ENCODE peak calls at places on chromosomes 6 and 20, in six cellular contexts. H is stomach, G is GM23338, N is GM12891, F is SK-N-SH, J is HCT116. O is an unnamed sample.

GRCh38 chr6:23180504-23181293 is 611.3 kb downstream of the HDGFL1 start:
- DNase-seq in H (peak), F (peak), J (no peak), N (no peak), G (peak), O (no peak)

GRCh38 chr20:48041078-48041780 is 255.9 kb upstream of the SULF2 start:
- DNase-seq in G (no peak), N (no peak), F (peak), J (no peak), H (no peak), O (no peak)

GRCh38 chr6:42046491-42047219 is 3.7 kb upstream of the TAF8 start:
- DNase-seq in G (no peak), J (no peak), F (no peak), H (no peak), N (no peak), O (no peak)

GRCh38 chr6:135088818-135089809 is 34.5 kb upstream of the HBS1L start:
- DNase-seq in N (no peak), J (peak), H (no peak), G (peak), F (peak), O (no peak)

GRCh38 chr6:35050291-35050987 is 90.7 kb downstream of the TCP11 start:
- DNase-seq in H (no peak), N (no peak), G (no peak), F (peak), J (no peak), O (no peak)

GRCh38 chr6:129672345-129672691 is 37.7 kb downstream of the ARHGAP18 start:
- DNase-seq in N (no peak), F (no peak), J (no peak), H (no peak), G (no peak), O (peak)

GRCh38 chr6:27129095-27129815 is 118.2 kb upstream of the PRSS16 start:
- DNase-seq in G (no peak), J (no peak), F (no peak), H (no peak), N (no peak), O (no peak)

GRCh38 chr6:127812985-127813681 is 87.7 kb downstream of the THEMIS start:
- DNase-seq in H (no peak), G (no peak), F (no peak), N (no peak), J (no peak), O (no peak)

GRCh38 chr6:34460796-34461507 is 4.9 kb upstream of the PACSIN1 start:
- DNase-seq in N (no peak), F (no peak), G (no peak), J (no peak), H (no peak), O (no peak)

GRCh38 chr6:4253604-4254211 is 118.3 kb upstream of the ECI2 start:
- DNase-seq in J (peak), H (peak), N (no peak), G (no peak), F (no peak), O (peak)

GRCh38 chr6:138107752-138108592 is 753 bp upstream of the PERP start:
- DNase-seq in N (peak), H (peak), F (peak), J (peak), G (peak), O (no peak)

GRCh38 chr20:44810061-44810390 is 320 bp downstream of the RIMS4 start:
- DNase-seq in N (peak), F (no peak), H (no peak), J (no peak), G (peak), O (no peak)

GRCh38 chr6:100568255-100568654 is 103.5 kb upstream of the SIM1 start:
- DNase-seq in G (no peak), H (no peak), J (no peak), F (no peak), N (no peak), O (no peak)

GRCh38 chr20:6579417-6579816 is 188.1 kb upstream of the BMP2 start:
- DNase-seq in H (no peak), J (no peak), G (no peak), F (no peak), N (no peak), O (no peak)

GRCh38 chr20:51311636-51312479 is 230.7 kb downstream of the NFATC2 start:
- DNase-seq in F (no peak), G (peak), N (no peak), H (no peak), J (no peak), O (no peak)

GRCh38 chr20:55269913-55270312 is 735.4 kb downstream of the CBLN4 start:
- DNase-seq in N (no peak), H (no peak), F (no peak), J (no peak), G (no peak), O (no peak)

GRCh38 chr6:139943391-139943790 is 568.9 kb upstream of the CITED2 start:
- DNase-seq in F (no peak), H (no peak), J (no peak), G (no peak), N (no peak), O (no peak)

GRCh38 chr6:43636312-43636667 is 650 bp downstream of the MAD2L1BP start:
- DNase-seq in H (no peak), J (no peak), F (no peak), G (peak), N (no peak), O (no peak)

GRCh38 chr6:166760288-166760687 is 133.2 kb upstream of the RPS6KA2 start:
- DNase-seq in G (no peak), N (no peak), J (no peak), H (no peak), F (no peak), O (no peak)

GRCh38 chr6:56806368-56806767 is 148.5 kb upstream of the BEND6 start:
- DNase-seq in H (no peak), G (no peak), N (no peak), J (no peak), F (no peak), O (no peak)

GRCh38 chr6:151113641-151114040 is 126.1 kb upstream of the AKAP12 start:
- DNase-seq in N (no peak), H (no peak), J (no peak), F (no peak), G (no peak), O (no peak)

GRCh38 chr6:50277774-50278173 is 228.0 kb upstream of the DEFB112 start:
- DNase-seq in J (no peak), H (no peak), N (no peak), G (no peak), F (no peak), O (no peak)

GRCh38 chr6:39791311-39791710 is 865 bp upstream of the DAAM2 start:
- DNase-seq in N (no peak), H (no peak), J (no peak), G (peak), F (peak), O (peak)

GRCh38 chr6:41449399-41450245 is 96.6 kb upstream of the FOXP4 start:
- DNase-seq in F (no peak), G (no peak), N (no peak), H (peak), J (no peak), O (no peak)

GRCh38 chr20:33947709-33948295 is 45.9 kb upstream of the RALY start:
- DNase-seq in N (peak), H (no peak), G (peak), F (peak), J (peak), O (no peak)

DNA sequence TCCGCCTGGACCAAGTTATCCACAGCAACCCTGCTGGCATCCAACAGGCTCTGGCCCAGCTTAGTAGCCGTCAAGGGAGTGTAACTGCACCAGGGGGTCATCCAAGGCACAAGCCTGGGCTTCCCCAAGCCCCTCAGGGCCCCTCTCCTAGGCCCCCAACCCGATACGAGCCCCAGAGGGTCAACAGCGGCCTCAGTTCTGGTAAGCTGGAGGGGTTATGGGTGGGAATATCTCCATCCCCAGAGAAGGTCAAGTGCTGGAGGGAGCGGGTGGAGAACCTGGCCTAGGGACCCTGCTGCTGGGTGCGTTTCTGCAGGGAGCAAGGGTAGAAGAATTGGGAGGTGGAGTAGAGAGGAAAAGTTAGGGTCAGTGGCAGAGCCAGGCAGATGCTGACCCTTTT is 12.9 kb downstream of the PRRC2A start:
- DNase-seq in J (no peak), N (no peak), G (no peak), F (peak), H (no peak), O (no peak)
- TF ChIP-seq POLR2AphosphoS5 in J (no peak), N (no peak), G (no peak), F (no peak), H (no peak), O (no peak)

GRCh38 chr6:47195251-47195650 is 114.5 kb downstream of the TNFRSF21 start:
- DNase-seq in G (no peak), H (no peak), J (no peak), N (no peak), F (peak), O (no peak)
- TF ChIP-seq POLR2AphosphoS5 in G (no peak), H (peak), J (no peak), N (no peak), F (no peak), O (no peak)

DNA sequence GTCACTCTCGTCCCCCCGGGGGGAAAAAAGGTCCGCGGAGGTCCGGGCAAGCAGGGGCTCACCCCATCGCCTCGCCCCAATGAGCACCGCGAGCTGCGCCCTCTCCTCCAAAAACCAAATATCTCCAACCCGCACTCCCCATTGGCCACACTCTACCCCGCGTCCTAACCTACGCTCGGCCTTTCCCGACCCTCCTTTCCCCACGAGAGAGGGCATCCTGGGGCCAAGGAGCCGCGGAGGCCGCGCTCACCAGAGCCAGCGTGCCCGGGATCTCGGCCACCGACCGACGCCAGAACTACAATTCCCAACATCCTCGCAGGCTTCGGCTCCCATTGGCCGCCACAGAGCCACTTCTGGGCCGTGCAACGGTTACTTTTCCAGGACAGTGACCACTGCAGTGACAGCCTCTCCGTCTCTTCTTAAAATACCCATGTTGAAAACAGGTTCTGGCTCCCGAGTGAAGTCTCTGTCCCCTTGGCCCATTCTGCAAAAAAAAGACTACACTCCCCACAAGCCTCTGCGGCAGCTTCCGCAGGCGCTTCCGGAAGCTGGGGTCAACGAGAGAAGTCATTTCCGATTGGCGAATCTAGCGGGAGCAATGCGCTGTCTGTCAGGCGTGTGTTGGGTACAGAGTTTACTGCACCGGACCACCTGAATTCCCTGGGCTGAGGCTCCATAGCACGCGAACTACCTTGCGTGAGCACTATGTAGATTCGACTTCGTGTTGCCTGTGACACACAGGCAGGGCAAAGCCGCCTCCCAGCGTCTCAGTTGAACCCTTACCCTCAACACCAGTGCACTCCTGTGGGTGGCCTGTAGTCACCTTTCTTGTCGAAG is at the start of gene ZNF343:
- DNase-seq in H (peak), F (peak), G (peak), N (peak), J (peak), O (peak)
- TF ChIP-seq POLR2AphosphoS5 in H (peak), F (peak), G (peak), N (no peak), J (peak), O (peak)

GRCh38 chr20:12715371-12715770 is 293.4 kb upstream of the SPTLC3 start:
- DNase-seq in F (no peak), J (no peak), N (no peak), H (no peak), G (no peak), O (no peak)
- TF ChIP-seq POLR2AphosphoS5 in F (no peak), J (no peak), N (no peak), H (no peak), G (no peak), O (no peak)

DNA sequence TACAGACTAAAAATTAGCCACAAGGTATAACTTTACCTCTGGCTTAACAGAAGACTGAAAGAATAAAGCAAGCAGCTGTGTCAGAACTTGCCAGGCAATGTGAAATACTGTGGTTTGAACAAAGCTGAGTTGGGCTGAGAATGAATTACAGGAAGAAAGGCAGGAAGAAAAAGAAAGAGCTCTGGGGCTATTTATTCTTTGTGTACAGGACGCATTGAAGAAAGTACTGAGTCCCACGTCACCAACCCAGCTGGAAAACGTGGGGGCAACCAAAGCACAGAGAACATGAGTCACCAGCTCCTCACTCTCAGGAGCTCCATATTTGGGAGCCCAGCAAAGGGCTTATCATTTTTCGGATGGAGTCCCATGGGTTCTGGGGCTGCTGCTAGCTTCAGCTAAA is 121.6 kb upstream of the NEDD9 start:
- DNase-seq in J (no peak), G (no peak), F (no peak), N (no peak), H (no peak), O (no peak)
- TF ChIP-seq POLR2AphosphoS5 in J (no peak), G (no peak), F (no peak), N (peak), H (no peak), O (peak)

GRCh38 chr20:3930265-3931206 is 41.3 kb downstream of the PANK2 start:
- DNase-seq in N (no peak), H (no peak), F (no peak), G (no peak), J (no peak), O (no peak)
- TF ChIP-seq POLR2AphosphoS5 in N (no peak), H (no peak), F (peak), G (no peak), J (peak), O (no peak)